ENCODE peak calls at places on chromosomes 5 and 9, in nine cellular contexts. J, M, V, R, I, Q, F, Y and Z are unnamed samples.

GRCh38 chr9:129836342-129837007 is 1.2 kb downstream of the USP20 start:
- DNase-seq in M (no peak), F (no peak), J (no peak), Q (no peak), R (no peak), Y (no peak), I (no peak), V (no peak), Z (no peak)

GRCh38 chr5:9241459-9241858 is 304.4 kb downstream of the SEMA5A start:
- DNase-seq in J (no peak), Y (no peak), R (no peak), F (no peak), V (no peak), M (no peak), I (no peak), Q (no peak), Z (no peak)

GRCh38 chr9:136327313-136327971 is at the start of gene GPSM1:
- DNase-seq in J (no peak), Y (no peak), I (no peak), Q (no peak), M (peak), V (peak), R (no peak), F (peak), Z (peak)

GRCh38 chr5:127925916-127926315 is 157.7 kb upstream of the SLC12A2 start:
- DNase-seq in R (no peak), I (no peak), Q (no peak), J (peak), V (no peak), M (no peak), Y (no peak), F (no peak), Z (no peak)

GRCh38 chr9:115292584-115293271 is 174.8 kb upstream of the TNC start:
- DNase-seq in Q (no peak), Y (no peak), J (no peak), V (no peak), R (no peak), I (no peak), F (no peak), M (peak), Z (peak)

GRCh38 chr5:111135406-111135805 is 43.3 kb downstream of the WDR36 start:
- DNase-seq in V (no peak), J (no peak), I (no peak), Y (no peak), M (no peak), R (no peak), Q (no peak), F (no peak), Z (no peak)

GRCh38 chr5:36724429-36725332 is 118.3 kb downstream of the SLC1A3 start:
- DNase-seq in F (peak), V (no peak), Y (no peak), I (no peak), Q (peak), J (no peak), R (peak), M (no peak), Z (peak)

GRCh38 chr9:134943411-134943810 is 25.7 kb upstream of the FCN1 start:
- DNase-seq in J (no peak), M (no peak), Y (no peak), I (no peak), F (no peak), V (no peak), R (no peak), Q (peak), Z (no peak)

GRCh38 chr5:173645437-173645807 is 29.0 kb upstream of the BOD1 start:
- DNase-seq in Q (no peak), M (peak), F (no peak), V (peak), I (no peak), Y (no peak), R (no peak), J (no peak), Z (no peak)

GRCh38 chr9:136902259-136902821 is 16.0 kb downstream of the TRAF2 start:
- DNase-seq in V (peak), Q (peak), R (peak), M (peak), I (no peak), F (peak), Y (no peak), J (peak), Z (peak)

GRCh38 chr9:9091387-9091786 is 1291.8 kb upstream of the DMAC1 start:
- DNase-seq in M (no peak), V (peak), I (no peak), F (no peak), J (no peak), Y (no peak), Q (no peak), R (no peak), Z (no peak)

GRCh38 chr5:102152906-102153787 is 142.9 kb downstream of the SLCO4C1 start:
- DNase-seq in Q (no peak), R (no peak), J (peak), M (peak), V (peak), Y (peak), F (no peak), I (no peak), Z (no peak)

GRCh38 chr5:112004867-112005532 is 248.0 kb upstream of the NREP start:
- DNase-seq in J (peak), Y (peak), I (peak), Q (no peak), F (no peak), R (no peak), V (peak), M (no peak), Z (no peak)

GRCh38 chr5:150448960-150449490 is 514 bp downstream of the RPS14 start:
- DNase-seq in J (no peak), Y (no peak), F (no peak), Q (no peak), V (no peak), I (no peak), M (peak), R (no peak), Z (no peak)

GRCh38 chr9:91919621-91920020 is 30.4 kb downstream of the ROR2 start:
- DNase-seq in F (no peak), M (no peak), J (no peak), R (no peak), Q (no peak), Y (no peak), V (no peak), I (no peak), Z (no peak)

GRCh38 chr5:150671509-150672236 is 10.6 kb downstream of the MYOZ3 start:
- DNase-seq in M (no peak), Q (peak), R (no peak), V (no peak), Y (no peak), J (no peak), F (no peak), I (no peak), Z (no peak)

GRCh38 chr9:91148306-91148705 is 213.4 kb downstream of the AUH start:
- DNase-seq in Q (no peak), Y (no peak), V (no peak), F (no peak), J (peak), I (no peak), R (no peak), M (no peak), Z (no peak)

GRCh38 chr9:25677301-25678146 is 720 bp downstream of the TUSC1 start:
- DNase-seq in J (peak), Y (no peak), V (peak), I (peak), R (peak), Q (peak), F (peak), M (peak), Z (peak)

GRCh38 chr9:133707761-133708122 is 30.4 kb downstream of the SARDH start:
- DNase-seq in Q (peak), F (no peak), J (no peak), R (no peak), M (no peak), V (no peak), Y (no peak), I (no peak), Z (no peak)

GRCh38 chr9:84748112-84748511 is 78.6 kb downstream of the NTRK2 start:
- DNase-seq in J (no peak), Q (no peak), V (no peak), R (no peak), M (no peak), I (no peak), Y (no peak), F (no peak), Z (no peak)

GRCh38 chr5:53236683-53237082 is 127.1 kb upstream of the MOCS2 start:
- DNase-seq in J (no peak), Y (no peak), V (no peak), F (no peak), I (no peak), R (no peak), M (no peak), Q (no peak), Z (no peak)

DNA sequence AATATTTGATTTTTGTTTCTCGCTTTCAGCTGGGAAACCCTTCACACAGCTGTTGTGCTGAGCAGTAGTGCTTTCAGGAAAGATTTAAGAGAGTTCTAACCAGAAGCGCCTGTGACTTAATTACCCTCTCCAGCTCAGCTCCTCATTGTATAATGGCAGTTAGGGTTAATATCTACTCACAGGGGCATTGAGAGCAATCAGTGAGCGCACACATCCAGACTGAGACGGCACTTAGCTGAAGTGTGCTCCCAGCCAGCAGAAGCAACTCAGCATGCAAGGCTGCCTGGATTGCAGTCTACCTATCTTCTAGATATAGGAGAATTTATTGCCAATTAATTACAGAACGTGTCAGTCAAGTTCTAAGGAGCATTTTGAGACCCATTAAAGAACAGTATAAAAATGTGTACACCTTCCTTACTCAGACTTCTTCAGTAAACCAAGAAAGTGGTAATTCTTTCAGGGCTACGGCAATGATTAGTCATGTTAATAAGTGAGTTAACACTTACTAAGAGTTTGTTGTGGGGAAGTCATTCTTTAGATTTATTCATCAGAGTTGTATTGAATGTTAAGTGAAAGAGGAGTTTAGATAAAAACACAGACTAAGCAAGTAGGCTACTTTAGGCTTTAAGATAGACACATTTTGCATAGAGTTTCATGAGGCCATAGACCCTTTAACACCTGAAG is 111.7 kb upstream of the PCAT7 start:
- DNase-seq in I (no peak), Q (no peak), V (no peak), J (peak), M (no peak), Y (no peak), R (no peak), F (no peak), Z (no peak)
- H3K4me3 ChIP-seq in I (no peak), Q (no peak), V (no peak), J (no peak), M (no peak), Y (no peak), R (no peak), F (no peak), Z (no peak)

GRCh38 chr5:58072202-58072791 is 387.6 kb downstream of the PLK2 start:
- DNase-seq in Y (no peak), M (no peak), J (no peak), F (no peak), R (no peak), V (no peak), I (no peak), Q (no peak), Z (no peak)

GRCh38 chr5:58073246-58073645 is 386.6 kb downstream of the PLK2 start:
- DNase-seq in R (no peak), V (no peak), I (no peak), J (no peak), Y (no peak), M (no peak), F (no peak), Q (no peak), Z (no peak)

GRCh38 chr5:58069016-58069705 is 390.7 kb downstream of the PLK2 start:
- DNase-seq in M (no peak), I (no peak), F (no peak), V (no peak), Q (no peak), J (no peak), R (no peak), Y (no peak), Z (no peak)

GRCh38 chr5:58069846-58070245 is 390.0 kb downstream of the PLK2 start:
- DNase-seq in M (peak), I (no peak), R (no peak), F (no peak), J (no peak), Y (no peak), V (no peak), Q (no peak), Z (no peak)

GRCh38 chr5:58071566-58071965 is 388.3 kb downstream of the PLK2 start:
- DNase-seq in F (peak), I (no peak), J (no peak), Q (no peak), M (no peak), V (peak), R (no peak), Y (no peak), Z (no peak)
- H3K4me3 ChIP-seq in F (peak), I (no peak), J (no peak), Q (no peak), M (no peak), V (no peak), R (no peak), Y (no peak), Z (no peak)

DNA sequence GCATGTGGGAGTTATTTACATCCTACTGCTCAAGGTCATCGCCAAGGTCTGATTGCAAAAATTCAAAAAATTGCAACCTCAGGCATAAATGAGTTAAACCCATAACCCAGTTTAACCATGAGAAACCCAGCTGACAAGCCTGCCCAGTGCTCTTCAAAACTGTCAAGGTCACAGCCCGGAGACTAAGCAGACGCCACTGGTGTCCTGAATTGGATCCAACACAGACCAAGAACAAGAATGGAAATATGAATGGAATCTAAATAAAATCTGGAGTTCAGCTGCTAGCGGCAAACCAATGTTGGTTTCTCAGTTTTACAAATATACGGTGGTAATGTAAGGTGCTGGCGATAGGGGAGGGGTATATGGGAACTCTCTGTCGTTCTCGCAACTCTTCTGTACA is 201.5 kb upstream of the MVB12B start:
- DNase-seq in M (no peak), Y (no peak), I (no peak), J (no peak), R (no peak), F (no peak), V (peak), Q (no peak), Z (no peak)
- H3K4me3 ChIP-seq in M (no peak), Y (no peak), I (no peak), J (no peak), R (no peak), F (peak), V (no peak), Q (no peak), Z (no peak)

DNA sequence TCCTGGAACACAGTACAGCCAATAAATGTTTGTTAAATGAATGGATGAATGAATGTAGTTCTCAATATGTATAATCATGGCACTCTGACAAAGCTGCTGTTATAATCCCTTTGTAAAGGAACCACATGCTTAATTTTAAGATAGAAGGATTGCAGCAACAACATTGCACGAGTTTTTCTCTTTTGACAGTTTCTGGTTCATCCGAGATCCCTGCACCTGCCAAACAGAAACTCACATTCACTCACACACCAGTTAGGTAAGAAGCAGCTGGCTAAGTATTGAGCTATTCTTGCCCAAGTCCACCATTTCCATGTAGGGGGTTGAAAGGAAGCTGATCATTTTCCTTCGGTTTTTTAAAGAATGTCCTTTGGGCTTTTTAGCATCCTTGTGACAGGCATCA is 133.7 kb upstream of the MAP1B start:
- DNase-seq in F (no peak), Q (no peak), V (no peak), R (no peak), I (no peak), M (no peak), Y (no peak), J (no peak), Z (no peak)
- H3K4me3 ChIP-seq in F (no peak), Q (no peak), V (no peak), R (no peak), I (no peak), M (no peak), Y (no peak), J (no peak), Z (no peak)

GRCh38 chr5:91383956-91384300 is 811 bp upstream of the ARRDC3 start:
- DNase-seq in Q (no peak), I (no peak), V (no peak), Y (no peak), F (peak), M (no peak), R (no peak), J (no peak), Z (no peak)

GRCh38 chr5:91383027-91383955 is at the start of gene ARRDC3:
- DNase-seq in V (peak), I (peak), J (peak), M (peak), R (peak), Q (peak), F (peak), Y (peak), Z (peak)

GRCh38 chr5:91386120-91386519 is 3.0 kb upstream of the ARRDC3 start:
- DNase-seq in J (no peak), Q (no peak), M (no peak), R (no peak), V (no peak), Y (no peak), F (no peak), I (no peak), Z (no peak)

GRCh38 chr5:91382530-91383026 is 539 bp downstream of the ARRDC3 start:
- DNase-seq in R (no peak), I (no peak), F (no peak), V (peak), J (peak), Y (no peak), M (peak), Q (peak), Z (peak)

DNA sequence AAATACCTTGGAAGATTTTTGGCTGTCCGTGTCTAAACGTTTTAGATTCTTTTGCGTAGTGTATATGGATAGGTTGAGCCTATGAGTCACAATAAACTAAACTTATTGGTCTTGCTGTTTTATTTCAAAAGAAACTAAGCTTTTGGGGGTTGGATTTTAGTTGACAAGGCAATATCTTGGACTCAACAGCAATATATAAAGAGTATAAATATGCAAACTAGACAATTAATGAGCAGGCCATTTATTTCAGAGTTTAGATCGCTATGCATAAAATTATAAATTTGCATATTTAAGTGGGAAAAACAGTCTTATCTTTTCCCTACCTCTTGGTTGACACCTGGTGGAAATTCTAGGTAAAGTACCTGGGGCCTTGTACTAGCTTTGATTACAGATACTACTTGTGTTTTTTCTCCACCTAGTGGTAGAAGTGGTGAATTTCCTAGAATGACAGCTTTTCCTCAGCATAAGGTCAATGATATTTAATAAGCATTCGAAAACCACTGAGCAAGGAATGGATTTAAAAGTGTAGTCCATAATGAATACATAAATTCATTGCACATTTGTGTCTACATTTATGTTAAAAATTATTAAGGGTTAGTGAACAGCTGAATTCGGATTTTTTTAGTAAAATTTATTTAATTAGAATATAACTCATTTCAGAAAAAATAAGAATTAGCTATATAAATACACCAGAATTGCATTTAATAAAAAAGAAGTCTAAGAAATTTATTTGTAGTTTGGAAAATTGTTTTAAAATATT is 1.7 kb upstream of the ARRDC3 start:
- DNase-seq in Q (no peak), R (peak), V (peak), M (peak), F (no peak), J (peak), Y (peak), I (peak), Z (no peak)
- H3K4me3 ChIP-seq in Q (no peak), R (no peak), V (peak), M (peak), F (peak), J (peak), Y (no peak), I (peak), Z (peak)

GRCh38 chr5:142403583-142403982 is 78.8 kb upstream of the SPRY4 start:
- DNase-seq in I (no peak), M (peak), V (no peak), R (peak), Y (no peak), F (no peak), Q (no peak), J (peak), Z (no peak)
- H3K4me3 ChIP-seq in I (no peak), M (no peak), V (no peak), R (no peak), Y (no peak), F (no peak), Q (no peak), J (no peak), Z (no peak)

GRCh38 chr5:11997942-11998341 is 93.7 kb upstream of the CTNND2 start:
- DNase-seq in M (no peak), Y (no peak), V (no peak), J (no peak), R (no peak), I (no peak), Q (no peak), F (no peak), Z (no peak)

GRCh38 chr5:11998397-11998796 is 94.2 kb upstream of the CTNND2 start:
- DNase-seq in R (no peak), F (no peak), J (no peak), I (no peak), Q (no peak), M (no peak), V (no peak), Y (no peak), Z (no peak)

GRCh38 chr5:12003680-12004079 is 99.4 kb upstream of the CTNND2 start:
- DNase-seq in Y (no peak), V (no peak), F (no peak), R (no peak), I (no peak), Q (no peak), M (no peak), J (no peak), Z (no peak)
- H3K4me3 ChIP-seq in Y (no peak), V (no peak), F (no peak), R (no peak), I (no peak), Q (no peak), M (no peak), J (no peak), Z (no peak)